ENCODE peak calls at places on chromosomes 13 and 19, in nine cellular contexts. O is C1 segment of cervical spinal cord; L is thoracic aorta; F is astrocyte of the spinal cord; E is psoas muscle; P is T-helper 17 cell; D is activated naive CD8-positive, alpha-beta T cell treated with anti-CD3 and anti-CD28 coated beads for 36 hours; U is AG10803; X is tibial artery. H is an unnamed sample.

GRCh38 chr19:50909240-50910070 is 1.7 kb downstream of the KLK4 start:
- DNase-seq in D (peak), E (no peak), L (no peak), F (no peak), P (no peak), O (no peak), U (no peak), X (no peak), H (peak)

GRCh38 chr19:30450945-30451344 is 78.8 kb downstream of the ZNF536 start:
- DNase-seq in L (no peak), D (no peak), E (no peak), X (no peak), F (no peak), U (peak), O (peak), P (no peak), H (no peak)

GRCh38 chr13:61370520-61370919 is 45.1 kb downstream of the PCDH20 start:
- DNase-seq in X (no peak), L (no peak), E (no peak), O (no peak), P (no peak), D (no peak), U (no peak), F (peak), H (no peak)

GRCh38 chr13:78437781-78438180 is 165.6 kb downstream of the POU4F1 start:
- DNase-seq in O (no peak), E (no peak), F (no peak), X (no peak), P (no peak), L (no peak), U (no peak), D (no peak), H (no peak)

GRCh38 chr13:95075506-95075905 is 225.7 kb downstream of the ABCC4 start:
- DNase-seq in E (no peak), D (no peak), O (no peak), U (no peak), L (no peak), X (no peak), F (no peak), P (no peak), H (no peak)

GRCh38 chr19:55383789-55384575 is at the start of gene TMEM238:
- DNase-seq in E (peak), P (peak), L (no peak), U (peak), X (no peak), F (peak), D (peak), O (peak), H (peak)

GRCh38 chr19:50147462-50148423 is 15.3 kb downstream of the IZUMO2 start:
- DNase-seq in O (peak), X (peak), E (peak), P (peak), F (peak), D (peak), U (peak), L (peak), H (peak)

GRCh38 chr13:105343134-105343806 is 1192.2 kb downstream of the EFNB2 start:
- DNase-seq in X (no peak), O (no peak), U (no peak), E (no peak), P (no peak), D (no peak), L (no peak), F (peak), H (no peak)

GRCh38 chr19:55386515-55386947 is 799 bp downstream of the RPL28 start:
- DNase-seq in U (no peak), X (no peak), F (no peak), E (no peak), P (no peak), L (no peak), O (no peak), D (no peak), H (no peak)

GRCh38 chr13:51001335-51001734 is 91.7 kb downstream of the RNASEH2B start:
- DNase-seq in F (no peak), X (no peak), U (no peak), E (no peak), P (no peak), L (no peak), D (no peak), O (no peak), H (no peak)

GRCh38 chr19:756232-756631 is 5.3 kb downstream of the MISP start:
- DNase-seq in D (peak), L (no peak), E (no peak), F (peak), U (peak), X (no peak), O (no peak), P (no peak), H (peak)

GRCh38 chr13:42653694-42654093 is 79.7 kb downstream of the TNFSF11 start:
- DNase-seq in P (no peak), U (no peak), X (no peak), O (no peak), D (no peak), F (no peak), E (no peak), L (no peak), H (no peak)

GRCh38 chr13:24407844-24408243 is 98.5 kb downstream of the C1QTNF9 start:
- DNase-seq in D (no peak), U (no peak), L (no peak), O (no peak), F (no peak), P (no peak), E (no peak), X (no peak), H (no peak)

GRCh38 chr19:57075125-57075524 is 44.7 kb upstream of the USP29 start:
- DNase-seq in L (no peak), U (no peak), X (no peak), D (no peak), E (no peak), O (no peak), F (no peak), P (no peak), H (no peak)

GRCh38 chr13:21619633-21620220 is 15.8 kb upstream of the MICU2 start:
- DNase-seq in L (no peak), E (no peak), D (no peak), X (no peak), F (no peak), U (no peak), O (no peak), P (no peak), H (no peak)

GRCh38 chr19:5184930-5185329 is 155.7 kb downstream of the PTPRS start:
- DNase-seq in O (no peak), P (no peak), E (no peak), L (no peak), D (no peak), X (no peak), U (no peak), F (no peak), H (no peak)

GRCh38 chr13:44331912-44332840 is 41.4 kb upstream of the SERP2 start:
- DNase-seq in D (no peak), P (no peak), F (peak), L (peak), O (no peak), U (peak), X (peak), E (peak), H (peak)

GRCh38 chr13:66635526-66635925 is 594.6 kb downstream of the PCDH9 start:
- DNase-seq in U (peak), F (peak), D (no peak), O (no peak), E (no peak), X (no peak), P (no peak), L (no peak), H (peak)

GRCh38 chr19:6457958-6458694 is 1.5 kb downstream of the SLC25A23 start:
- DNase-seq in D (no peak), E (no peak), P (no peak), F (no peak), O (no peak), X (no peak), L (no peak), U (no peak), H (no peak)

GRCh38 chr19:5700455-5701092 is 10.5 kb downstream of the RPL36 start:
- DNase-seq in P (no peak), L (no peak), E (no peak), U (no peak), F (no peak), D (no peak), X (no peak), O (no peak), H (no peak)

GRCh38 chr19:49488863-49489537 is 1.6 kb downstream of the RPL13A start:
- DNase-seq in E (no peak), X (no peak), P (no peak), D (no peak), U (no peak), F (no peak), L (no peak), O (no peak), H (no peak)

GRCh38 chr13:109297628-109298027 is 488.8 kb downstream of the IRS2 start:
- DNase-seq in O (no peak), X (no peak), L (no peak), F (peak), E (no peak), U (peak), D (no peak), P (no peak), H (peak)

GRCh38 chr13:111508902-111509509 is 188.6 kb downstream of the TEX29 start:
- DNase-seq in O (no peak), X (no peak), L (no peak), E (no peak), P (no peak), U (no peak), D (no peak), F (no peak), H (no peak)

GRCh38 chr13:38542601-38543000 is 144.3 kb upstream of the FREM2 start:
- DNase-seq in P (no peak), E (no peak), X (no peak), L (no peak), D (no peak), U (no peak), F (peak), O (no peak), H (no peak)

GRCh38 chr13:114118763-114119123 is 13.7 kb downstream of the RASA3 start:
- DNase-seq in P (no peak), U (peak), X (no peak), E (peak), O (no peak), L (no peak), F (peak), D (peak), H (peak)

GRCh38 chr13:81275666-81276258 is 934.8 kb upstream of the SPRY2 start:
- DNase-seq in F (no peak), O (no peak), D (no peak), U (no peak), L (no peak), P (no peak), E (no peak), X (no peak), H (no peak)

GRCh38 chr19:28687296-28687695 is 525.7 kb downstream of the UQCRFS1 start:
- DNase-seq in E (no peak), D (no peak), F (no peak), P (no peak), O (no peak), X (no peak), U (no peak), L (no peak), H (no peak)

H was measured in cardiac fibroblast.